ENCODE peak calls at places on chromosomes 5 and 9, in four cellular contexts. A is CD4-positive, alpha-beta memory T cell; L is GM12865; O is astrocyte of the cerebellum. T is an unnamed sample.

GRCh38 chr5:140402258-140403074 is 833 bp downstream of the ANKHD1 start:
- DNase-seq in A (peak), O (peak), L (peak), T (peak)

GRCh38 chr5:39164016-39164415 is 55.3 kb downstream of the FYB1 start:
- DNase-seq in A (no peak), L (no peak), O (no peak), T (no peak)

GRCh38 chr9:94553029-94553938 is 1.6 kb upstream of the PCAT7 start:
- DNase-seq in O (no peak), A (no peak), L (no peak), T (no peak)

GRCh38 chr5:140547508-140548299 is at the start of gene EIF4EBP3:
- DNase-seq in O (peak), A (peak), L (peak), T (peak)

GRCh38 chr5:7395432-7396168 is at the start of gene ADCY2:
- DNase-seq in A (no peak), O (no peak), L (no peak), T (no peak)

GRCh38 chr5:158727771-158728311 is 371.9 kb downstream of the EBF1 start:
- DNase-seq in A (no peak), O (no peak), L (no peak), T (no peak)

GRCh38 chr9:5909999-5910398 is 19.3 kb downstream of the MLANA start:
- DNase-seq in L (no peak), O (no peak), A (no peak), T (no peak)

GRCh38 chr5:77937015-77937908 is 161.1 kb upstream of the TBCA start:
- DNase-seq in L (peak), O (no peak), A (no peak), T (no peak)

GRCh38 chr5:149256451-149256850 is 15.2 kb upstream of the AFAP1L1 start:
- DNase-seq in L (no peak), A (no peak), O (no peak), T (no peak)

GRCh38 chr5:107361945-107362344 is 308.8 kb downstream of the EFNA5 start:
- DNase-seq in A (no peak), O (no peak), L (peak), T (no peak)

GRCh38 chr9:76902395-76902794 is 3.5 kb downstream of the PRUNE2 start:
- DNase-seq in O (no peak), A (no peak), L (no peak), T (peak)

GRCh38 chr5:38692780-38693507 is 136.5 kb upstream of the LIFR start:
- DNase-seq in L (no peak), O (no peak), A (no peak), T (no peak)

GRCh38 chr9:6634441-6634840 is 11.1 kb downstream of the GLDC start:
- DNase-seq in O (no peak), L (no peak), A (no peak), T (no peak)

GRCh38 chr5:143650296-143650695 is 161.7 kb upstream of the HMHB1 start:
- DNase-seq in O (no peak), A (no peak), L (peak), T (no peak)

GRCh38 chr9:95171001-95171400 is 146.5 kb downstream of the FANCC start:
- DNase-seq in L (peak), A (no peak), O (no peak), T (peak)

GRCh38 chr5:132094393-132095076 is 20.9 kb downstream of the CSF2 start:
- DNase-seq in L (no peak), A (no peak), O (peak), T (no peak)

GRCh38 chr9:132214027-132214622 is 52.3 kb downstream of the NTNG2 start:
- DNase-seq in A (no peak), O (peak), L (no peak), T (no peak)
- H3K4me3 ChIP-seq in A (no peak), O (no peak), L (no peak), T (no peak)

GRCh38 chr9:134936762-134937555 is 19.2 kb upstream of the FCN1 start:
- DNase-seq in O (no peak), A (no peak), L (peak), T (no peak)
- H3K4me3 ChIP-seq in O (no peak), A (no peak), L (peak), T (no peak)

GRCh38 chr5:109706065-109706464 is 16.3 kb downstream of the MAN2A1 start:
- DNase-seq in L (no peak), O (no peak), A (no peak), T (no peak)

GRCh38 chr5:109703165-109703564 is 13.4 kb downstream of the MAN2A1 start:
- DNase-seq in O (no peak), A (no peak), L (no peak), T (no peak)

GRCh38 chr5:109703827-109704226 is 14.1 kb downstream of the MAN2A1 start:
- DNase-seq in L (no peak), O (no peak), A (no peak), T (no peak)

GRCh38 chr5:109705596-109705995 is 15.9 kb downstream of the MAN2A1 start:
- DNase-seq in L (no peak), O (peak), A (no peak), T (no peak)

DNA sequence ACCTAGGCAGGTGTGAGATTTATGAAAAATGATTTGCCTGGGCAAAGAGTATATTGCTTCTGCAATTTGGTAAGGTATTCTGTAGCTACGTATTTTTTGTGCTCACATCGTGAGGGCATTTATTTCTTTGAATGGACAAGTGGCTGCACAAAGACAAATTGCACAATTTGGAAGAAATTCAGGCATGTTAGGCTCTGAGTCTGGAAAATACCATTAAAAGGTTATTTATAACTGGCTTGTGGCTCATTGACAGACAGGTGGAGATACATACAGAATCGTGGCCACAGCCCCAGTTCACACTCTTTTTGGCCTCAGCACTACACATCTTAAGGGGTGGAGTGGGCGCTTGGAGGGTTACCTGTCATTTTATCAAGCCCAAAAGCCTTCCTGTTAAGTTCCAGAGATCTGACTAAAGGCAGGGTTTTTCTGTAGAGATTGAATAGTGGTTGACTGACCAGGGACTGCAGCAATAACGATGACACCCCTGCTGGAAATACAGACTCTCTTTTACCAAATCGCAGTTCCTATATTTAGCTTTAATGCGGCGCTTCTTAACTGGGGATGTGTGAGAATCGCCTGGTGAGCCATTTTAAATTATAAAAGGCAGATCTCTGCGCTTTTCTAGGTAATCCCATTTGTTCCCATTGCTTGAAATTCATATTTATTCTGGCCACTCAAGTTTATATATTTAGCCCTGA is 14.7 kb downstream of the MAN2A1 start:
- DNase-seq in O (no peak), L (no peak), A (no peak), T (no peak)
- H3K4me3 ChIP-seq in O (no peak), L (no peak), A (no peak), T (no peak)

DNA sequence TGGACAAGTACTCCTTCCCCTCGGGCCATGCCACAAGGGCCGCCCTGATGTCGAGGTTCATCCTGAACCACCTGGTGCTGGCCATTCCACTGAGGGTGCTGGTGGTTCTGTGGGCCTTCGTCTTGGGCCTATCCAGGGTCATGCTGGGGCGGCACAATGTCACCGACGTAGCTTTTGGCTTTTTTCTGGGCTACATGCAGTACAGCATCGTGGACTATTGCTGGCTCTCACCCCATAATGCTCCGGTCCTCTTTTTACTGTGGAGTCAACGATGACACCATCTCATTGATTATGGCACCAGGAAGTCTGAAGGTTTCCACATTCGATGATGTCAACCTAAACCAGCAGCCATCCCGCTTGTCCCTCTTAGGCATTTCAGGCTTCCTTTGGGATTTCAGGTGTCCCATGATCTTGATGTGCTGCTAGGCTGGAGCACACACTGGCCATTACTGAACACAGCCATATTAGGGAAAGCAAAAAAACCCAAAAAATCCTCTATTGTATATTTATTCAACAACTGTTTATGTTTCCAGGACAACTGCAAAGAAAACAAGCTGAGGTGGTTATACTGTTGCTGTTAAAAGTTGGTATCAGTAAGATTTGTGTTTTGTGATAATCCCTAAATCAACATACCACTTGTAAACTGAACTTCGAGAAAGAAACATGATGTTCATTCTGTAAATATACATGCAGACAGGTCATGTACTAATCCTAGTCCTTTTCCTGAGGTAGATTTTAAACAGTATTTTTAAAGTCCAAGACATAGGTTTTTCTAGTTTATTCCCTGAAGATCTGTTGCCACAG is 1.1 kb downstream of the PLPP6 start:
- DNase-seq in O (no peak), L (no peak), A (peak), T (no peak)
- H3K4me3 ChIP-seq in O (peak), L (peak), A (peak), T (peak)

GRCh38 chr5:115179959-115180709 is 10.4 kb upstream of the TRIM36 start:
- DNase-seq in L (peak), O (no peak), A (peak), T (no peak)

GRCh38 chr5:115186794-115187193 is 17.1 kb upstream of the TRIM36 start:
- DNase-seq in L (no peak), A (no peak), O (no peak), T (no peak)

GRCh38 chr5:115179068-115179958 is 9.6 kb upstream of the TRIM36 start:
- DNase-seq in O (no peak), A (no peak), L (peak), T (no peak)

GRCh38 chr5:115184780-115185179 is 15.1 kb upstream of the TRIM36 start:
- DNase-seq in L (no peak), O (no peak), A (no peak), T (no peak)

GRCh38 chr5:115181757-115182156 is 12.0 kb upstream of the TRIM36 start:
- DNase-seq in A (no peak), O (no peak), L (no peak), T (no peak)
- H3K4me3 ChIP-seq in A (no peak), O (no peak), L (no peak), T (no peak)

GRCh38 chr9:2406252-2406651 is 215.3 kb upstream of the VLDLR start:
- DNase-seq in L (no peak), A (no peak), O (no peak), T (no peak)
- H3K4me3 ChIP-seq in L (no peak), A (no peak), O (no peak), T (no peak)

DNA sequence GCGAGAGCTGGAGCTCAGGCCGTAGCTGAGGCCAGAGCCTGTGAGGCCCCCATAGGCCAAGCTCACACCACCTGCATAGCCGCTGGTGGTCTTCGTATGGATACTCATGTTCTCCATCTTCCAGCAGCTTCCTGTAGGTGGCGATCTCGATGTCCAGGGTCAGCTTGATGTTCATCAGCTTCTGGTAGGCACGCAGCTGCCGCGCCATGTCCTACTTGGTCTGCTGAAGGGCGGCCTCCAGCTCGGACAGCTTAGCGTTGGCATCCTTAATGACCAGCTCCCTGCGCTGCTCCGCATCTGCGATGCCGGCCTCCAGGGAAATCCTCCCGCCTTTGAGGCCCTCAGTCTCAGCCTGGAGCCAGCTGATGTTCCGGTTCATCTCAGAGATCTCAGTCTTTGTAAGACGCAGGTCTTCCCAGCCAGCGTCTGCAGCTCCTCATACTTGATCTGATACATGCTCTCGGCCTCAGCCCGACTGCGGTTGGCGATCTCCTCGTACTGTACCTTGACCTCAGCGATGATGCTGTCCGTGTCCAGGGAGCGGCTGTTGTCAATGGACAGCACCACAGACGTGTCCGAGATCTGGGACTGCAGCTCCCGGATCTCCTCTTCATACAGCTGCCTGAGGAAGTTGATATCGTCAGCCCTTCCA is 172.1 kb downstream of the PPP2R2B start:
- DNase-seq in L (peak), A (no peak), O (no peak), T (no peak)
- H3K4me3 ChIP-seq in L (no peak), A (no peak), O (no peak), T (no peak)